ENCODE peak calls at places on chromosomes 2 and 18, in six cellular contexts. Q, G, C, V, E and F are unnamed samples.

GRCh38 chr2:101157272-101157671 is 6.1 kb upstream of the TBC1D8 start:
- DNase-seq in V (no peak), C (no peak), E (no peak), Q (no peak), G (no peak), F (no peak)

GRCh38 chr2:182763311-182763912 is 47.4 kb downstream of the DNAJC10 start:
- DNase-seq in E (peak; percentile 32), C (no peak), V (peak; percentile 62), G (no peak), Q (peak; percentile 55), F (no peak)

GRCh38 chr18:38427234-38427633 is 861.6 kb upstream of the CELF4 start:
- DNase-seq in V (peak; percentile 0), Q (no peak), G (no peak), C (no peak), E (peak; percentile 18), F (no peak)

GRCh38 chr2:47798628-47799027 is 15.7 kb downstream of the MSH6 start:
- DNase-seq in V (no peak), G (no peak), C (no peak), Q (no peak), E (no peak), F (no peak)

GRCh38 chr18:76376225-76376624 is 118.8 kb downstream of the ZNF516 start:
- DNase-seq in E (no peak), C (no peak), V (peak; percentile 72), G (no peak), Q (peak; percentile 39), F (no peak)

GRCh38 chr18:160831-161570 is 2.6 kb downstream of the USP14 start:
- DNase-seq in E (no peak), Q (no peak), C (no peak), G (no peak), V (no peak), F (no peak)

GRCh38 chr18:23357992-23358594 is 95.0 kb upstream of the RIOK3 start:
- DNase-seq in Q (no peak), E (peak; percentile 59), C (no peak), V (no peak), G (no peak), F (no peak)

GRCh38 chr2:41160439-41160838 is 708.5 kb upstream of the SLC8A1 start:
- DNase-seq in G (no peak), E (no peak), V (no peak), C (no peak), Q (no peak), F (no peak)

GRCh38 chr18:75161629-75162028 is 47.3 kb downstream of the PTGR3 start:
- DNase-seq in G (no peak), E (peak; percentile 31), V (peak; percentile 77), C (no peak), Q (peak; percentile 61), F (no peak)

GRCh38 chr2:174445248-174445647 is 41.6 kb downstream of the GPR155 start:
- DNase-seq in E (no peak), Q (no peak), G (no peak), C (no peak), V (no peak), F (no peak)

GRCh38 chr2:213104089-213104902 is 47.1 kb downstream of the IKZF2 start:
- DNase-seq in G (no peak), E (peak; percentile 23), Q (no peak), V (no peak), C (no peak), F (no peak)

GRCh38 chr18:54515149-54515548 is 75.9 kb upstream of the DYNAP start:
- DNase-seq in V (no peak), C (no peak), Q (no peak), E (no peak), G (no peak), F (no peak)

GRCh38 chr2:187008111-187008510 is 159.1 kb upstream of the ZSWIM2 start:
- DNase-seq in C (no peak), G (no peak), Q (no peak), V (no peak), E (no peak), F (no peak)

GRCh38 chr18:1015777-1016176 is 111.1 kb downstream of the ADCYAP1 start:
- DNase-seq in C (no peak), G (no peak), Q (no peak), V (no peak), E (no peak), F (no peak)

GRCh38 chr2:219175928-219176817 is 552 bp downstream of the CNPPD1 start:
- DNase-seq in Q (peak; percentile 34), V (no peak), E (peak; percentile 59), C (no peak), G (peak; percentile 93), F (no peak)

GRCh38 chr2:47161475-47161874 is 6.4 kb upstream of the STPG4 start:
- DNase-seq in C (no peak), Q (no peak), E (no peak), V (no peak), G (no peak), F (no peak)

GRCh38 chr18:48770243-48770642 is 180.5 kb downstream of the SMAD7 start:
- DNase-seq in V (no peak), G (no peak), E (no peak), C (no peak), Q (no peak), F (no peak)

GRCh38 chr2:55923091-55923977 is at the start of gene EFEMP1:
- DNase-seq in G (peak; percentile 73), C (no peak), V (no peak), Q (peak; percentile 57), E (peak; percentile 46), F (no peak)

GRCh38 chr2:58896600-58896999 is 655.5 kb upstream of the FANCL start:
- DNase-seq in E (no peak), V (no peak), C (no peak), G (no peak), Q (no peak), F (no peak)

GRCh38 chr2:42089340-42089925 is 41.6 kb downstream of the PKDCC start:
- DNase-seq in Q (peak; percentile 78), G (peak; percentile 90), V (peak; percentile 49), E (peak; percentile 63), C (no peak), F (peak; percentile 12)

GRCh38 chr2:100571668-100572067 is 8.9 kb downstream of the PDCL3 start:
- DNase-seq in V (no peak), Q (no peak), G (no peak), E (no peak), C (no peak), F (no peak)

GRCh38 chr2:240407090-240407489 is 28.4 kb upstream of the GPC1 start:
- DNase-seq in Q (no peak), E (no peak), G (no peak), C (no peak), V (no peak), F (no peak)

GRCh38 chr2:120298173-120298835 is 45.7 kb downstream of the RALB start:
- DNase-seq in Q (no peak), G (no peak), E (no peak), C (no peak), V (no peak), F (no peak)

DNA sequence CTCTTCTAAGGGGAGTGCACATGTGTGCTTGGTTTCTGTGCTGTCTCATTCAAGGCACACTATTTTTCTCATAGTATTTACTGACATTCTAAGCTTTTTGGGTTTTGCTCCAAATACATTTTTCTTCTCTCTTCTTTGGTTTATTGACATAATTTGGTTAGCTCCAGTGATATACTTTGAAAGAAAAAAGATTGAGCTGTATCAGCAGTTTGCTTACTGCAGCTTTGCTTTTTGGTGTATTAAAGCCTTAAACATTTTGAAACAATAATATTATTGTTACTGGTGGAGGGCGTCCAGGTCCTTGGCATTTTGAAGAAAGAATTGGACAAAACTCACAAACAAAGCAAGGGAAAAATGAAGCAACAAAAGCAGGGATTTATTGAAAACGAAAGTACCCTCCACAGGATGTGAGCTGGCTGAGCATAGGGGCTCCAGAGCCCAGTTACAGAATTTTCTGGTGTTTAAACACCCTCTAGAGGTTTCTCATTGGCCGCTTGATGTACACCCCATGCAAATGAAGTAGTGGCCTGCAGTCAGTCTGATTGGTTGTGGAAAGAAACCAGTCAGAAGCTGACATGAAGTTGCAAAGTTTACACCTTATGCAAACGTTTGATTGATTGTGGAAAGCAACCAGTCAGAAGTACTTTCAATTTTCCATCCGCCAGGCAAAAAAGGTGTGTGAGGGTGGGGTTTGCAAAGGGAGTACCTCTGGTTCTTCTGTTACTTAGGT is 62.2 kb downstream of the VWA3B start:
- DNase-seq in C (no peak), Q (peak; percentile 34), E (no peak), V (peak; percentile 71), G (no peak), F (no peak)
- TF ChIP-seq POLR2A in C (no peak), Q (no peak), E (no peak), V (no peak), G (no peak), F (no peak)

DNA sequence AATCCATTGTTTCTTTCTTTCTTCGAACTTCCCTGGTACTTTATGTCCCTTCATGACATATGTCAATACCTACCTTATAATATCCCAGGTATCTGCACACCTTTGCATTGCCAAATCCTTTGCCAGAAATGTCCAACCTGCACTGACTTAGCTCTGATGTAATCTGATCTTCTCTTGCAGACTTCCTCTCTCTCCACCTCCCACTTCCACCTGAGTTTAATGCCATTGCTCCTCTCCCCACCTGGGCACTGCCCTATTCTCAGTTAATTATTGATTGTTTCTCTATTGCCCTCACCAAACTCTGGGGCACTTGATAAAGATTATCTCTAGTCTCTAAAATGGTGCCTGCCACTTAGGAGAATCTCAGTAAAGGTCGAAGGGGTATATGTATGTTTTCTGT is 23.0 kb downstream of the ARHGAP15 start:
- DNase-seq in G (no peak), E (no peak), C (no peak), Q (no peak), V (no peak), F (no peak)
- H3K27ac ChIP-seq in G (peak overlapping the region; percentile 88), E (no peak overlapping the region), C (no peak overlapping the region), Q (no peak overlapping the region), V (no peak overlapping the region), F (no peak overlapping the region)

DNA sequence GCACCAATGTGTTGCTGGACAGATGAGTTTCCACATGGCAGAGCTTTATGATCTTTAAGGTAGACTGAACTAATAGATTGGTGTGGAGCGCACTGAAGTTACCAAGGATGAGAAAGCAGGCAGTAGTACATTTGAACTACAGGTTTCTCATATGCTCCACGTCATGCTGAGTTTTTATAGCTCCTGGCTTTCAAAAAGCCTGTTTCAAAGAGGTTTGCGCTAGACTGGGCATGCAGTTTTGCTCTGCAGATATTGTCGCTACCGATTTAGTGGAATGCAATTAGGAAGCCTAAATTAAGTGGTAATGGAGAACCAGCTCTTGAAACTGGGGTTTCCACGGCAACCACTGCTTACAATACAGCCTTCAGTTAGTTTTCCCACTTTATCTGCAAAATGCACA is 151.5 kb upstream of the POU3F3 start:
- DNase-seq in E (no peak), Q (no peak), V (no peak), C (no peak), G (no peak), F (no peak)
- H3K4me3 ChIP-seq in E (no peak overlapping the region), Q (no peak overlapping the region), V (no peak overlapping the region), C (no peak overlapping the region), G (no peak overlapping the region), F (no peak overlapping the region)

DNA sequence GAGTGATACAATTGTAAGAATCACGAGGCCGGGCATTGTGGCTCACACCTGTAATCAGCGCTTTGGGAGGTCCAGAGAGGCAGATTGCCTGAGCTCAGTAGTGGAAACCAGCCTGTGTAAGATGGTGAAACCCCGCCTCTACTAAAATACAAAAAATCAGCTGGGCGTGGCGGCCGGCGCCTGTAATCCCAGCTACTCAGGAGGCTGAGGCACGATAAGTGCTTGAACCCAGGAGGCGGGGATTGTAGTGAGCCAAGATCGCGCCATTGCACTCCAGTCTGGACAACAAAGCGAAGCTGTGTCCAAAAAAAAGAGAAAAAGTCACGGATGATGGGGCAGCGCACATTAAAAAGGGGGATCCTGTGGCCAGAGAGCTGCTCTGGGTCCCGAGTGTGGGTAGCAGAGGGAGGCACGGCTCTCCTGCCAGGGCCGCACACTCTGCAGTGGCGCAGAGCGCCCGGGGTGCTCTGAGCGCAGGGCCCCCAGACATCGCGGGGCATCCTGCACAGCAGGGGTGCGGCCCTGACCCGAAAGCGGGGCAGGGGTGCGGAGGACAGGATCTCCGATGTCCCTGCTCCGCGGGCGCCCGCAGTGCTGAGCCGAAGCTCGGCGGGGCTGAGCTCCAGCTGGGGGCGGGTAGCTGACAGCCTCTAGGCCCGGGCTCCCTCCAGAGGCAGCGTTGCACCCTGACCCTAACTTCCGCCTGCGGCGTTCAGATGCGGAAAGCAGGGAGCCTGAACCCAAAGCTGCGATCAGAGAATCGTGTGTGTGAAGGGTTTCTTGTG is 30.4 kb upstream of the RAB6D start:
- DNase-seq in G (no peak), C (no peak), V (peak; percentile 14), E (no peak), Q (no peak), F (no peak)
- TF ChIP-seq POLR2A in G (no peak), C (no peak), V (no peak), E (no peak), Q (no peak), F (no peak)